ENCODE peak calls at places on chromosomes 2 and 18, in six cellular contexts. One of them, this sample, is unnamed.
A peak's percentile ranks its signal among the peaks of the same experiment; 100 is the strongest.

GRCh38 chr2:50401772-50402653 is 629.9 kb downstream of the NRXN1 start:
- DNase-seq in A549: peak; percentile 73
- DNase-seq in WTC11: peak; percentile 79
- DNase-seq in AG09309: no peak
- DNase-seq in AG04450: peak; percentile 8
- DNase-seq in glutamatergic neuron: peak; percentile 77
- DNase-seq in this sample: peak; percentile 74

GRCh38 chr18:25724121-25724520 is 366.3 kb downstream of the SS18 start:
- DNase-seq in A549: no peak
- DNase-seq in WTC11: no peak
- DNase-seq in AG09309: no peak
- DNase-seq in AG04450: no peak
- DNase-seq in glutamatergic neuron: no peak
- DNase-seq in this sample: no peak

GRCh38 chr2:115976916-115977315 is 1534.5 kb downstream of the DPP10 start:
- DNase-seq in A549: no peak
- DNase-seq in WTC11: no peak
- DNase-seq in AG09309: no peak
- DNase-seq in AG04450: no peak
- DNase-seq in glutamatergic neuron: no peak
- DNase-seq in this sample: no peak

GRCh38 chr2:238457927-238458324 is 31.2 kb downstream of the ASB1 start:
- DNase-seq in A549: no peak
- DNase-seq in WTC11: no peak
- DNase-seq in AG09309: no peak
- DNase-seq in AG04450: no peak
- DNase-seq in glutamatergic neuron: no peak
- DNase-seq in this sample: no peak

GRCh38 chr2:9811679-9812511 is 31.4 kb upstream of the TAF1B start:
- DNase-seq in A549: no peak
- DNase-seq in WTC11: no peak
- DNase-seq in AG09309: no peak
- DNase-seq in AG04450: no peak
- DNase-seq in glutamatergic neuron: no peak
- DNase-seq in this sample: no peak

GRCh38 chr2:96205888-96206287 is 2.7 kb downstream of the STARD7 start:
- DNase-seq in A549: no peak
- DNase-seq in WTC11: no peak
- DNase-seq in AG09309: peak; percentile 46
- DNase-seq in AG04450: no peak
- DNase-seq in glutamatergic neuron: no peak
- DNase-seq in this sample: no peak

GRCh38 chr2:106174056-106174455 is 20.0 kb downstream of the UXS1 start:
- DNase-seq in A549: no peak
- DNase-seq in WTC11: no peak
- DNase-seq in AG09309: no peak
- DNase-seq in AG04450: no peak
- DNase-seq in glutamatergic neuron: no peak
- DNase-seq in this sample: no peak

GRCh38 chr18:46333371-46334199 is 229.4 kb downstream of the HAUS1 start:
- DNase-seq in A549: peak; percentile 31
- DNase-seq in WTC11: peak; percentile 50
- DNase-seq in AG09309: no peak
- DNase-seq in AG04450: no peak
- DNase-seq in glutamatergic neuron: peak; percentile 90
- DNase-seq in this sample: peak; percentile 63

GRCh38 chr18:76351961-76352581 is 143.0 kb downstream of the ZNF516 start:
- DNase-seq in A549: peak; percentile 24
- DNase-seq in WTC11: no peak
- DNase-seq in AG09309: peak; percentile 85
- DNase-seq in AG04450: peak; percentile 87
- DNase-seq in glutamatergic neuron: no peak
- DNase-seq in this sample: no peak

GRCh38 chr2:224565452-224566035 is 19.6 kb downstream of the CUL3 start:
- DNase-seq in A549: no peak
- DNase-seq in WTC11: no peak
- DNase-seq in AG09309: no peak
- DNase-seq in AG04450: no peak
- DNase-seq in glutamatergic neuron: no peak
- DNase-seq in this sample: no peak

GRCh38 chr2:201157694-201158093 is 25.2 kb upstream of the CASP10 start:
- DNase-seq in A549: no peak
- DNase-seq in WTC11: no peak
- DNase-seq in AG09309: no peak
- DNase-seq in AG04450: no peak
- DNase-seq in glutamatergic neuron: no peak
- DNase-seq in this sample: no peak

GRCh38 chr2:213806125-213806726 is 522.0 kb downstream of the SPAG16 start:
- DNase-seq in A549: peak; percentile 30
- DNase-seq in WTC11: no peak
- DNase-seq in AG09309: peak; percentile 1
- DNase-seq in AG04450: no peak
- DNase-seq in glutamatergic neuron: no peak
- DNase-seq in this sample: no peak

GRCh38 chr18:36401462-36401861 is 103.9 kb downstream of the FHOD3 start:
- DNase-seq in A549: no peak
- DNase-seq in WTC11: no peak
- DNase-seq in AG09309: no peak
- DNase-seq in AG04450: no peak
- DNase-seq in glutamatergic neuron: no peak
- DNase-seq in this sample: no peak

GRCh38 chr18:44826418-44827259 is 146.0 kb downstream of the SETBP1 start:
- DNase-seq in A549: peak; percentile 66
- DNase-seq in WTC11: no peak
- DNase-seq in AG09309: peak; percentile 68
- DNase-seq in AG04450: peak; percentile 79
- DNase-seq in glutamatergic neuron: no peak
- DNase-seq in this sample: no peak

GRCh38 chr2:201129044-201129505 is 13.1 kb downstream of the CFLAR start:
- DNase-seq in A549: peak; percentile 71
- DNase-seq in WTC11: no peak
- DNase-seq in AG09309: no peak
- DNase-seq in AG04450: peak; percentile 30
- DNase-seq in glutamatergic neuron: no peak
- DNase-seq in this sample: no peak

GRCh38 chr2:100214265-100214961 is 72.0 kb upstream of the AFF3 start:
- DNase-seq in A549: no peak
- DNase-seq in WTC11: no peak
- DNase-seq in AG09309: no peak
- DNase-seq in AG04450: no peak
- DNase-seq in glutamatergic neuron: no peak
- DNase-seq in this sample: no peak

GRCh38 chr2:181058378-181059269 is 78.2 kb downstream of the UBE2E3 start:
- DNase-seq in A549: peak; percentile 49
- DNase-seq in WTC11: peak; percentile 17
- DNase-seq in AG09309: no peak
- DNase-seq in AG04450: no peak
- DNase-seq in glutamatergic neuron: peak; percentile 22
- DNase-seq in this sample: no peak

GRCh38 chr18:49645836-49646235 is 84.0 kb downstream of the LIPG start:
- DNase-seq in A549: no peak
- DNase-seq in WTC11: no peak
- DNase-seq in AG09309: no peak
- DNase-seq in AG04450: no peak
- DNase-seq in glutamatergic neuron: no peak
- DNase-seq in this sample: no peak

GRCh38 chr2:240956161-240956934 is 42.1 kb upstream of the SNED1 start:
- DNase-seq in A549: no peak
- DNase-seq in WTC11: no peak
- DNase-seq in AG09309: no peak
- DNase-seq in AG04450: no peak
- DNase-seq in glutamatergic neuron: peak; percentile 22
- DNase-seq in this sample: no peak

GRCh38 chr2:166017208-166017607 is 63.6 kb upstream of the TTC21B start:
- DNase-seq in A549: peak; percentile 5
- DNase-seq in WTC11: no peak
- DNase-seq in AG09309: no peak
- DNase-seq in AG04450: no peak
- DNase-seq in glutamatergic neuron: no peak
- DNase-seq in this sample: no peak

GRCh38 chr2:156339866-156340265 is 7.3 kb upstream of the NR4A2 start:
- DNase-seq in A549: no peak
- DNase-seq in WTC11: no peak
- DNase-seq in AG09309: no peak
- DNase-seq in AG04450: no peak
- DNase-seq in glutamatergic neuron: no peak
- DNase-seq in this sample: no peak

GRCh38 chr2:6957910-6958615 is 40.9 kb downstream of the RNF144A start:
- DNase-seq in A549: no peak
- DNase-seq in WTC11: no peak
- DNase-seq in AG09309: no peak
- DNase-seq in AG04450: no peak
- DNase-seq in glutamatergic neuron: peak; percentile 86
- DNase-seq in this sample: no peak

GRCh38 chr2:48343154-48343553 is 186.8 kb upstream of the STON1 start:
- DNase-seq in A549: no peak
- DNase-seq in WTC11: no peak
- DNase-seq in AG09309: no peak
- DNase-seq in AG04450: no peak
- DNase-seq in glutamatergic neuron: no peak
- DNase-seq in this sample: no peak

GRCh38 chr2:63186331-63186730 is 135.7 kb downstream of the OTX1 start:
- DNase-seq in A549: no peak
- DNase-seq in WTC11: no peak
- DNase-seq in AG09309: no peak
- DNase-seq in AG04450: no peak
- DNase-seq in glutamatergic neuron: no peak
- DNase-seq in this sample: no peak

GRCh38 chr2:67970071-67970470 is 92.7 kb downstream of the C1D start:
- DNase-seq in A549: no peak
- DNase-seq in WTC11: no peak
- DNase-seq in AG09309: no peak
- DNase-seq in AG04450: no peak
- DNase-seq in glutamatergic neuron: no peak
- DNase-seq in this sample: no peak

GRCh38 chr2:198309673-198310280 is 505.4 kb downstream of the PLCL1 start:
- DNase-seq in A549: peak; percentile 37
- DNase-seq in WTC11: peak; percentile 53
- DNase-seq in AG09309: no peak
- DNase-seq in AG04450: peak; percentile 10
- DNase-seq in glutamatergic neuron: peak; percentile 50
- DNase-seq in this sample: peak; percentile 68

GRCh38 chr2:211948932-211949331 is 589.7 kb downstream of the ERBB4 start:
- DNase-seq in A549: no peak
- DNase-seq in WTC11: no peak
- DNase-seq in AG09309: no peak
- DNase-seq in AG04450: no peak
- DNase-seq in glutamatergic neuron: no peak
- DNase-seq in this sample: no peak

GRCh38 chr2:26564121-26564520 is 77.0 kb downstream of the CIB4 start:
- DNase-seq in A549: no peak
- DNase-seq in WTC11: no peak
- DNase-seq in AG09309: no peak
- DNase-seq in AG04450: no peak
- DNase-seq in glutamatergic neuron: peak; percentile 3
- DNase-seq in this sample: no peak
- TF ChIP-seq CTCF in A549: no peak
- TF ChIP-seq CTCF in WTC11: no peak
- TF ChIP-seq CTCF in AG09309: no peak
- TF ChIP-seq CTCF in AG04450: no peak
- TF ChIP-seq CTCF in glutamatergic neuron: no peak
- TF ChIP-seq CTCF in this sample: no peak

DNA sequence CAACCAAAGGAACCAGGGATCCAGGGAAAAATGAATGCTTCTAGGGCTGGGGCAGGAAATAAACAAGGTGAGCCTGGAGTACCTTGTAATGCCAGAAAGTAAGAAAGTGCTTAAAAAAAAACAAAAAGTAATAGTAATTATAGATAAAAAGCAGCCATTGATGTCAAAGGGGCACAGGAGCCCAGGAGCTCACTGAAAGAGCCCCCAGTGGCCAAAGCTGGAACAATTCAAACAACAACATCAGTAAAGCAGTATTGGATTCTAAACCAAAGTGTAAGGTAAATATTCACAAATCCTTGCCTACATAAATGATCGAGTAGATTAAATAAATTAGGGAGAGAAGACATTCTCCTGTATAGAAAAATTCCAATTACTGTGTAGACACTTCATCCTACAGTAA is 114.3 kb upstream of the ARL4C start:
- DNase-seq in A549: peak; percentile 14
- DNase-seq in WTC11: no peak
- DNase-seq in AG09309: no peak
- DNase-seq in AG04450: no peak
- DNase-seq in glutamatergic neuron: no peak
- DNase-seq in this sample: no peak
- TF ChIP-seq CTCF in A549: no peak
- TF ChIP-seq CTCF in WTC11: peak; percentile 40
- TF ChIP-seq CTCF in AG09309: peak; percentile 42
- TF ChIP-seq CTCF in AG04450: peak; percentile 32
- TF ChIP-seq CTCF in glutamatergic neuron: peak; percentile 37
- TF ChIP-seq CTCF in this sample: peak; percentile 56

GRCh38 chr2:22126978-22127377 is 1003.2 kb downstream of the TDRD15 start:
- DNase-seq in A549: no peak
- DNase-seq in WTC11: no peak
- DNase-seq in AG09309: no peak
- DNase-seq in AG04450: no peak
- DNase-seq in glutamatergic neuron: no peak
- DNase-seq in this sample: no peak

GRCh38 chr2:22124003-22124402 is 1000.2 kb downstream of the TDRD15 start:
- DNase-seq in A549: peak; percentile 18
- DNase-seq in WTC11: no peak
- DNase-seq in AG09309: no peak
- DNase-seq in AG04450: no peak
- DNase-seq in glutamatergic neuron: no peak
- DNase-seq in this sample: no peak
- TF ChIP-seq CTCF in A549: no peak
- TF ChIP-seq CTCF in WTC11: peak; percentile 20
- TF ChIP-seq CTCF in AG09309: no peak
- TF ChIP-seq CTCF in AG04450: peak; percentile 29
- TF ChIP-seq CTCF in glutamatergic neuron: peak; percentile 56
- TF ChIP-seq CTCF in this sample: peak; percentile 51

DNA sequence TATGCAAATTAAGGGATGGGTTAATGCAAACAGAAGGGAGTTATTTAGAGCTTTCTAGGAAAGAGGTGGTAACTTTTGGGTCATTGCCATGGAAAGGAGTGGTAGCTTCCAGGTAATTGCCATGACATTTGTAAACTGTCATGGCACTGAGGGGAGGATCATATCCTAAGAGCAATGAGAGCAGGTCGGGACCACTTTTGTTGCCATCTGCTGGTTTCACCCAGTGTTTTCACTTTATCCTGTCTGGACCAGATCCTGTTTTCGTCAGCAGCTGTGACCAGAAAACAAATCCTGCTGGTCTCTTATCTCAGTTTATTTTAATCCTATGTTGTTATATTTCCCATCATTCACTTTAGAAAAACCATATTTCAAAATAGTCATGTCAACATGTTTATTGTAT is 874 bp downstream of the C2orf66 start:
- DNase-seq in A549: peak; percentile 13
- DNase-seq in WTC11: no peak
- DNase-seq in AG09309: no peak
- DNase-seq in AG04450: no peak
- DNase-seq in glutamatergic neuron: no peak
- DNase-seq in this sample: no peak
- TF ChIP-seq CTCF in A549: no peak
- TF ChIP-seq CTCF in WTC11: no peak
- TF ChIP-seq CTCF in AG09309: no peak
- TF ChIP-seq CTCF in AG04450: no peak
- TF ChIP-seq CTCF in glutamatergic neuron: no peak
- TF ChIP-seq CTCF in this sample: no peak

GRCh38 chr2:161988589-161988988 is 85.4 kb downstream of the DPP4 start:
- DNase-seq in A549: no peak
- DNase-seq in WTC11: peak; percentile 39
- DNase-seq in AG09309: no peak
- DNase-seq in AG04450: no peak
- DNase-seq in glutamatergic neuron: no peak
- DNase-seq in this sample: no peak
- TF ChIP-seq CTCF in A549: no peak
- TF ChIP-seq CTCF in WTC11: peak; percentile 49
- TF ChIP-seq CTCF in AG09309: no peak
- TF ChIP-seq CTCF in AG04450: peak; percentile 28
- TF ChIP-seq CTCF in glutamatergic neuron: no peak
- TF ChIP-seq CTCF in this sample: peak; percentile 40

This sample was measured in neural crest cell.